ENCODE peak calls at places on chromosomes 16 and 17, in nine cellular contexts. B is CD8-positive, alpha-beta T cell; A is lung; H is psoas muscle; G is right cardiac atrium; D is testis; R is dorsolateral prefrontal cortex; J is thyroid gland; N is aorta. Q is an unnamed sample.

GRCh38 chr16:87713469-87714229 is 52.1 kb downstream of the KLHDC4 start:
- DNase-seq in D (no peak), J (no peak), R (no peak), H (no peak), N (no peak), B (peak; percentile 40), G (peak; percentile 9), A (no peak), Q (no peak)

GRCh38 chr17:19270951-19271611 is 33.9 kb downstream of the EPN2 start:
- DNase-seq in N (no peak), G (peak; percentile 84), B (no peak), R (no peak), H (no peak), J (no peak), D (no peak), A (no peak), Q (peak; percentile 72)

GRCh38 chr17:73261617-73261951 is at the start of gene CPSF4L:
- DNase-seq in J (no peak), N (peak; percentile 43), B (no peak), H (no peak), A (no peak), R (no peak), G (no peak), D (no peak), Q (no peak)

GRCh38 chr17:75850928-75851692 is 4.0 kb downstream of the WBP2 start:
- DNase-seq in B (no peak), R (peak; percentile 74), D (no peak), H (peak; percentile 67), N (no peak), G (no peak), J (no peak), A (no peak), Q (no peak)

GRCh38 chr17:42185497-42185860 is 227 bp upstream of the HCRT start:
- DNase-seq in J (no peak), D (no peak), H (no peak), R (no peak), N (no peak), B (no peak), G (no peak), A (no peak), Q (no peak)

GRCh38 chr17:60664022-60664421 is 13.6 kb upstream of the BCAS3 start:
- DNase-seq in N (no peak), H (no peak), J (no peak), D (no peak), B (no peak), A (no peak), G (no peak), R (no peak), Q (no peak)

GRCh38 chr17:70230883-70231282 is 61.6 kb downstream of the KCNJ2 start:
- DNase-seq in J (no peak), D (no peak), H (no peak), A (no peak), B (no peak), R (no peak), N (no peak), G (no peak), Q (no peak)

GRCh38 chr17:8031950-8032349 is 6.9 kb upstream of the ALOX15B start:
- DNase-seq in H (no peak), D (no peak), R (no peak), G (no peak), N (no peak), B (no peak), J (no peak), A (no peak), Q (no peak)

GRCh38 chr16:17125671-17126070 is 345.1 kb downstream of the XYLT1 start:
- DNase-seq in B (no peak), D (no peak), J (no peak), H (no peak), G (no peak), N (no peak), R (no peak), A (no peak), Q (no peak)

GRCh38 chr16:48082516-48082915 is 73.3 kb downstream of the ABCC12 start:
- DNase-seq in H (no peak), A (no peak), N (no peak), G (no peak), R (no peak), D (no peak), B (no peak), J (no peak), Q (peak; percentile 25)

GRCh38 chr17:46943511-46944393 is 20.8 kb downstream of the GOSR2 start:
- DNase-seq in N (no peak), A (no peak), H (no peak), G (peak; percentile 62), B (no peak), J (peak; percentile 36), R (peak; percentile 69), D (peak; percentile 62), Q (no peak)

GRCh38 chr17:75876938-75877751 is 1.2 kb downstream of the TRIM47 start:
- DNase-seq in A (peak; percentile 91), R (peak; percentile 81), N (peak; percentile 99), G (peak; percentile 98), D (peak; percentile 94), J (peak; percentile 87), B (no peak), H (peak; percentile 94), Q (peak; percentile 96)

GRCh38 chr16:3022697-3023414 is 886 bp downstream of the HCFC1R1 start:
- DNase-seq in B (no peak), J (no peak), A (no peak), H (peak; percentile 74), G (no peak), D (no peak), R (no peak), N (peak; percentile 91), Q (no peak)

GRCh38 chr17:42819939-42820535 is 4.0 kb downstream of the BECN1 start:
- DNase-seq in B (peak; percentile 28), R (no peak), H (peak; percentile 66), A (peak; percentile 49), D (peak; percentile 68), N (peak; percentile 83), G (peak; percentile 69), J (peak; percentile 35), Q (peak; percentile 40)

GRCh38 chr17:9928601-9929341 is 23.7 kb upstream of the RCVRN start:
- DNase-seq in D (no peak), J (no peak), R (no peak), N (no peak), G (no peak), B (no peak), H (no peak), A (no peak), Q (no peak)

GRCh38 chr16:83742076-83742475 is 65.7 kb upstream of the HSBP1 start:
- DNase-seq in J (no peak), H (no peak), D (no peak), N (no peak), R (no peak), B (no peak), G (peak; percentile 53), A (no peak), Q (no peak)

GRCh38 chr17:20920813-20921199 is 122.0 kb downstream of the USP22 start:
- DNase-seq in N (no peak), A (no peak), D (no peak), R (no peak), G (no peak), J (no peak), B (no peak), H (no peak), Q (no peak)

GRCh38 chr16:28846080-28846932 is at the start of gene TUFM:
- DNase-seq in R (peak; percentile 99), N (peak; percentile 100), A (peak; percentile 98), H (peak; percentile 98), B (peak; percentile 97), J (peak; percentile 98), D (peak; percentile 99), G (peak; percentile 99), Q (peak; percentile 98)
- H3K4me3 ChIP-seq in R (peak within 1 kb of the TSS; percentile 87), N (peak within 1 kb of the TSS; percentile 56), A (peak within 1 kb of the TSS; percentile 98), H (peak within 1 kb of the TSS; percentile 95), B (peak within 1 kb of the TSS; percentile 83), J (peak within 1 kb of the TSS; percentile 74), D (peak within 1 kb of the TSS; percentile 80), G (peak within 1 kb of the TSS; percentile 75), Q (peak within 1 kb of the TSS; percentile 93)

DNA sequence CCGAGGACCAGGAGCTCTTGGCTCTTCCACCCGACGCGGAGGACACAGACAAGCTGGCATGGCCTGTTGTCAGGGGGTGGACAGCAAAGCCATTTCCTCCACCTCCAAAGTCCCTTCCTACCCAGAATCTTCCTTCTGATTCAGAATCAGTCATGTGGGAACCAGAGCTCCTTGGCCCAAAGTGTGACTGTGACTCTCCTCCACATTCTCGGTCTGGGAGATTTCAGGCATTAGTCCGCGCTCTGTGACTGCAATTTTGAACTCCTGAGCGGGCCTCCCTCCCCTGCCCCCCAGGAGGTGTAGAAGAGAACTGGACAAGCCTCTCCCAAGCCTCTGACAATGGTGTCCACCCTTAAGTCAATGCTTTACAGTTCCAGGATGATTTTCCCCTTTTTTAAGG is 9.1 kb downstream of the DNAH17 start:
- DNase-seq in R (no peak), J (no peak), H (no peak), N (no peak), G (no peak), A (no peak), B (no peak), D (no peak), Q (no peak)
- H3K27ac ChIP-seq in R (no peak overlapping the region), J (no peak overlapping the region), H (no peak overlapping the region), N (no peak overlapping the region), G (no peak overlapping the region), A (no peak overlapping the region), B (no peak overlapping the region), D (no peak overlapping the region), Q (no peak overlapping the region)

GRCh38 chr16:85103096-85104079 is 8.9 kb downstream of the CIBAR2 start:
- DNase-seq in R (no peak), D (no peak), J (no peak), B (no peak), A (no peak), N (no peak), G (no peak), H (no peak), Q (no peak)
- H3K4me3 ChIP-seq in R (no peak overlapping the region), D (no peak overlapping the region), J (no peak overlapping the region), B (no peak overlapping the region), A (no peak overlapping the region), N (no peak overlapping the region), G (no peak overlapping the region), H (no peak overlapping the region), Q (no peak overlapping the region)

GRCh38 chr17:15306406-15306970 is 34.9 kb downstream of the TEKT3 start:
- DNase-seq in B (no peak), H (no peak), J (no peak), N (no peak), D (no peak), G (no peak), A (no peak), R (no peak), Q (no peak)
- H3K27ac ChIP-seq in B (no peak overlapping the region), H (no peak overlapping the region), J (no peak overlapping the region), N (no peak overlapping the region), D (peak overlapping the region; percentile 17), G (no peak overlapping the region), A (no peak overlapping the region), R (no peak overlapping the region), Q (no peak overlapping the region)

DNA sequence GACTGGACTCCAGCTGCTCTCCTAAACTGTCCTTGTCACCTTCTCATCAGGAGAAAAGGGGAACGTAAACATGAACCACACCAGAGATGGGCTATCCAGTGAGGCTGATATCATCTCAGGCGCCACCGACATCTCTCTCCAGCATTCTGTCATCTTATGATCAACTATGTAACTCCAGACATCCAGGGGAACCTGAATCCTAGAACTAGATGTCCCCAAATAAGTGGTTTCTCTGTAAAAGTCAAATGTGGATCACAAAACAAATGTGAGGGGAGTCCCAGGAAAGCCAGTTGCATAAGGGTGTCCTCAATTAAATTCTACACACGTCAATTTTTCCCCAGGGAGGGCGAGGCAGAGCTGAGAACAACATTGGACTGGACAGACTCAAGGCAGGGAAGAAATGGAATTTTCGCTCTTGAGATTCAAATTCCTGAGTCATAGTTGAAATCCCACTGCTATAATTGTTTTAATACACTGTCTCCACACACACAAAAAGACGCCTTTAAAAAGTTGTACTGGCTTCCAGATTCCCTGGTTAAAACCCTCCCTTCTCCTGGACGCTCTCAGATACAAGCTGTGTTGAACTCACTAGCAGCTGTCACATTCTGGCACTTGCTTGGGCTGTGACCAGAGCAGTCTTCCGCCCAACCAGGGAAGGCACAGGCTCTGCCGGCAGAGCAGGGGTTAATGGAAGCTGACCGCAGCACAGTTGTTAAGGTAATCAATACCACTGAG is 62.6 kb downstream of the ZFHX3 start:
- DNase-seq in H (peak; percentile 80), A (no peak), D (peak; percentile 63), B (no peak), G (peak; percentile 83), J (no peak), R (no peak), N (no peak), Q (peak; percentile 73)
- H3K4me3 ChIP-seq in H (peak overlapping the region; percentile 43), A (no peak overlapping the region), D (no peak overlapping the region), B (no peak overlapping the region), G (no peak overlapping the region), J (no peak overlapping the region), R (no peak overlapping the region), N (no peak overlapping the region), Q (peak overlapping the region; percentile 39)